ENCODE peak calls at places on chromosomes 1 and 21, in six cellular contexts. E is HepG2, N is A549, U is endothelial cell, Q is astrocyte, L is progenitor cell of endocrine pancreas. C is an unnamed sample.

GRCh38 chr1:228463559-228464455 is 23.4 kb upstream of the RNF187 start:
- DNase-seq in N (peak; percentile 77), U (peak; percentile 31), E (no peak), Q (no peak), L (peak; percentile 25), C (no peak)

GRCh38 chr1:31551206-31551605 is 25.1 kb upstream of the TINAGL1 start:
- DNase-seq in Q (no peak), E (no peak), U (no peak), L (no peak), N (no peak), C (no peak)

GRCh38 chr1:172820759-172821158 is 161.9 kb downstream of the FASLG start:
- DNase-seq in U (no peak), N (no peak), E (no peak), Q (no peak), L (no peak), C (peak; percentile 16)

GRCh38 chr1:39971138-39971537 is 16.2 kb downstream of the MFSD2A start:
- DNase-seq in N (no peak), U (no peak), Q (no peak), L (no peak), E (no peak), C (no peak)

GRCh38 chr1:40610156-40610555 is 55.3 kb downstream of the RIMS3 start:
- DNase-seq in U (no peak), E (no peak), N (no peak), Q (no peak), L (no peak), C (no peak)

GRCh38 chr1:59732219-59732955 is 82.4 kb upstream of the HOOK1 start:
- DNase-seq in L (no peak), Q (no peak), U (no peak), N (no peak), E (no peak), C (no peak)

GRCh38 chr1:235933483-235934116 is 66.9 kb upstream of the LYST start:
- DNase-seq in N (peak; percentile 31), E (no peak), Q (no peak), L (no peak), U (no peak), C (no peak)

GRCh38 chr1:239126881-239127280 is 259.5 kb upstream of the CHRM3 start:
- DNase-seq in Q (peak; percentile 21), L (no peak), U (no peak), E (no peak), N (no peak), C (peak; percentile 11)

GRCh38 chr1:44811234-44811633 is 2.9 kb downstream of the BTBD19 start:
- DNase-seq in N (no peak), U (no peak), E (no peak), Q (no peak), L (no peak), C (no peak)

GRCh38 chr1:228873714-228874113 is 138.4 kb downstream of the RHOU start:
- DNase-seq in U (no peak), E (no peak), N (no peak), Q (no peak), L (no peak), C (no peak)

GRCh38 chr21:38422067-38422466 is 76.2 kb downstream of the ERG start:
- DNase-seq in L (no peak), Q (no peak), N (no peak), U (no peak), E (no peak), C (no peak)

GRCh38 chr21:35428489-35428888 is 379.4 kb upstream of the RUNX1 start:
- DNase-seq in E (no peak), N (no peak), U (no peak), Q (peak; percentile 29), L (no peak), C (no peak)

DNA sequence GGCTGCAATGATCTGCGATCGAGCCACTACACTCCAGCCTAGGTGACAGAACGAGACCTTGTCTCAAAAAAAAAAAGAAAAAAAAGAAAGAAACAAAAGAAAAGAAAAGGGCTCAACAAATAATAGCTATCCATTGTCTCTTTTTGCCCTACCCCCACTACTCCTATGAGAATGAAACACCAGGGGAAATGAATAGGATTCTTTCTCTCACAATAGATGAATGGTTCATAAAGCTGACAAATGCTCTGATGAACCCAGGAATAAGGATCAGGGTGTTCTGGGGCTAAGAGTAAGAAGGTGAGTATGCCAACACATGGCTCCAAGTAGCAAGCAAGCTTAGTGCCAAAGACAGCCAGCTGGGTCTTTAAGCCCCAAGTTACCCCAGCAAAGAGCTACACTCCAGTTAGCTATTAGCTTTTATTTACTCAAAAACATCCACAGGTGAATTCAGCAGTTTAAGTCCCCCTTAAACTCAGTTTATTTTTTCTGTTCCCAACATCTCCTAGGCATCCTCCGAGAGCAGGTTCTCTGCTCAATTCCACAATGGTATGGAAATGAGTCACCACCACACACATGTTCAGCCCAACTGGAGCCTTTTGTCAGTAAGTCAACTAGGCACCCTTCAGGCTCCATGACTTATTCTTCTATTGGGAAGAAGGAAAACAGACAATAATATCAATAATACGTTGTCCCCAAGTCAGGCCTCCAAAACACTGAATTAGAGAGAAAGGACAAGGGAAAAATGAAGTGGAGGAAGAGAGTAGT is 4.2 kb downstream of the ADORA3 start:
- DNase-seq in E (no peak), Q (no peak), L (no peak), N (no peak), U (no peak), C (no peak)
- TF ChIP-seq CTCF in E (no peak), Q (no peak), L (no peak), N (no peak), U (no peak), C (no peak)

GRCh38 chr1:103788377-103788776 is 38.7 kb downstream of the AMY1C start:
- DNase-seq in E (no peak), N (no peak), Q (no peak), U (no peak), L (no peak), C (peak; percentile 6)
- TF ChIP-seq CTCF in E (peak; percentile 32), N (peak; percentile 26), Q (no peak), U (peak; percentile 38), L (peak; percentile 62), C (peak; percentile 55)

DNA sequence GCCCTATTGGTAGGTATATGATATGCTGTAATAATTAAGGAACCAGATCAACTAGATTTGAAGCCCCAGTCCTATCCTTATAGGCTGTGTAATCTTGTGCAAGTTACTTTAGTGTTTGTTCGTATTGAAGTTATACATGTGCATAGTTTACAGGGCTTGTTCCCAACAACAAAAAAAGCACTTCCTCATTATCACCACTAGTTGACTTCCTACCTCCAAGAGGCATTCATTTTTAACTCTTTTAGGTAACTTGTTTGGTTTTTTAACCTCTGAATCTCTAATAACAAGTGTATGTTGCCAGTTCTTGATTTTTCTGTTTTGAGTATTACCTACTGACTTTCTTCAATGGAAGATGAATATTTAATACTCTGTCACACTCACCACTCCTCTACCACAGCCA is 71.9 kb downstream of the ST3GAL3 start:
- DNase-seq in Q (no peak), E (no peak), U (no peak), N (no peak), L (no peak), C (no peak)
- TF ChIP-seq CTCF in Q (no peak), E (no peak), U (peak; percentile 31), N (no peak), L (no peak), C (peak; percentile 53)

GRCh38 chr1:20216574-20216973 is 30.3 kb upstream of the PLA2G2C start:
- DNase-seq in N (no peak), L (no peak), U (no peak), Q (no peak), E (peak; percentile 7), C (peak; percentile 2)
- TF ChIP-seq CTCF in N (peak; percentile 38), L (peak; percentile 36), U (no peak), Q (peak; percentile 29), E (peak; percentile 58), C (peak; percentile 54)

GRCh38 chr1:152486400-152487006 is 24.1 kb upstream of the LCE5A start:
- DNase-seq in L (no peak), Q (no peak), N (peak; percentile 30), E (peak; percentile 12), U (no peak), C (no peak)
- TF ChIP-seq CTCF in L (no peak), Q (no peak), N (peak; percentile 53), E (peak; percentile 46), U (peak; percentile 67), C (peak; percentile 72)

DNA sequence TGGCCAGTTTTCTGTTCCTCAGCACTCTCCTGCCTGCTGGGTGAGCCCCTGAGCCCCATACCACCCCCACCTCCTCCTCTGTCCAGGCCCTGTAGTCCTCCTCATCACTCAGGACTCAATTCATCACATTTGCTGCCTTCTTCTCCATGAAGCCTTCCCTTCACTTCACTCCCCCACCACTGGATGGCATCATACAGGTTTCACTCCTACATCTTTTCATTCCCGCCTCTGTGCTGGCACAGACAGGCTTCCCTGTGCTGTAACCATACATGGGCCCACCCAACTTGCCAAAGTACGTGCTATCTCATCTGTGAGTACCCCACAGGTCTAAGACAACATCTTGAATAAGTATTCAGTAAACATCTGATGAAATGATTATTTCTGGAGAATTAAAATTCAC is 56.9 kb downstream of the SLC45A1 start:
- DNase-seq in N (peak; percentile 43), E (peak; percentile 49), Q (no peak), U (no peak), L (no peak), C (peak; percentile 45)
- TF ChIP-seq CTCF in N (peak; percentile 43), E (peak; percentile 55), Q (peak; percentile 35), U (peak; percentile 25), L (peak; percentile 46), C (peak; percentile 79)

GRCh38 chr21:44489962-44490361 is 34.7 kb downstream of the LRRC3 start:
- DNase-seq in U (no peak), N (no peak), Q (no peak), E (no peak), L (no peak), C (no peak)
- TF ChIP-seq CTCF in U (peak; percentile 30), N (no peak), Q (no peak), E (peak; percentile 29), L (no peak), C (peak; percentile 52)